ENCODE peak calls at places on chromosomes 11 and 22, in seven cellular contexts. One of them, this sample, is unnamed.
A peak's percentile ranks its signal among the peaks of the same experiment; 100 is the strongest.

GRCh38 chr11:66068154-66068821 is 1.8 kb upstream of the PACS1 start:
- DNase-seq in lung: peak; percentile 74
- DNase-seq in D721Med: peak; percentile 70
- DNase-seq in activated gamma-delta T cell: no peak
- DNase-seq in retina: peak; percentile 83
- DNase-seq in stimulated activated naive CD4-positive, alpha-beta T cell: peak; percentile 79
- DNase-seq in SK-N-SH: peak; percentile 86
- DNase-seq in this sample: peak; percentile 69

GRCh38 chr22:17012267-17012666 is 4.2 kb upstream of the GAB4 start:
- DNase-seq in lung: no peak
- DNase-seq in D721Med: no peak
- DNase-seq in activated gamma-delta T cell: no peak
- DNase-seq in retina: no peak
- DNase-seq in stimulated activated naive CD4-positive, alpha-beta T cell: no peak
- DNase-seq in SK-N-SH: no peak
- DNase-seq in this sample: no peak

GRCh38 chr22:28243539-28243938 is 324.5 kb upstream of the PITPNB start:
- DNase-seq in lung: no peak
- DNase-seq in D721Med: no peak
- DNase-seq in activated gamma-delta T cell: no peak
- DNase-seq in retina: no peak
- DNase-seq in stimulated activated naive CD4-positive, alpha-beta T cell: no peak
- DNase-seq in SK-N-SH: no peak
- DNase-seq in this sample: no peak

GRCh38 chr22:29385748-29386147 is 2.6 kb downstream of the AP1B1 start:
- DNase-seq in lung: no peak
- DNase-seq in D721Med: no peak
- DNase-seq in activated gamma-delta T cell: no peak
- DNase-seq in retina: no peak
- DNase-seq in stimulated activated naive CD4-positive, alpha-beta T cell: no peak
- DNase-seq in SK-N-SH: no peak
- DNase-seq in this sample: no peak

GRCh38 chr11:624705-625635 is at the start of gene CDHR5:
- DNase-seq in lung: no peak
- DNase-seq in D721Med: no peak
- DNase-seq in activated gamma-delta T cell: no peak
- DNase-seq in retina: no peak
- DNase-seq in stimulated activated naive CD4-positive, alpha-beta T cell: no peak
- DNase-seq in SK-N-SH: no peak
- DNase-seq in this sample: no peak

GRCh38 chr11:1568451-1568911 is 3.6 kb downstream of the DUSP8 start:
- DNase-seq in lung: no peak
- DNase-seq in D721Med: no peak
- DNase-seq in activated gamma-delta T cell: peak; percentile 73
- DNase-seq in retina: no peak
- DNase-seq in stimulated activated naive CD4-positive, alpha-beta T cell: no peak
- DNase-seq in SK-N-SH: peak; percentile 34
- DNase-seq in this sample: no peak

GRCh38 chr11:134573857-134574256 is 161.8 kb upstream of the B3GAT1 start:
- DNase-seq in lung: peak; percentile 13
- DNase-seq in D721Med: no peak
- DNase-seq in activated gamma-delta T cell: no peak
- DNase-seq in retina: peak; percentile 15
- DNase-seq in stimulated activated naive CD4-positive, alpha-beta T cell: no peak
- DNase-seq in SK-N-SH: no peak
- DNase-seq in this sample: no peak

GRCh38 chr11:26551186-26551801 is 20.8 kb downstream of the MUC15 start:
- DNase-seq in lung: no peak
- DNase-seq in D721Med: no peak
- DNase-seq in activated gamma-delta T cell: no peak
- DNase-seq in retina: no peak
- DNase-seq in stimulated activated naive CD4-positive, alpha-beta T cell: no peak
- DNase-seq in SK-N-SH: no peak
- DNase-seq in this sample: no peak

GRCh38 chr11:19892387-19892786 is 179.8 kb downstream of the NAV2 start:
- DNase-seq in lung: no peak
- DNase-seq in D721Med: no peak
- DNase-seq in activated gamma-delta T cell: no peak
- DNase-seq in retina: no peak
- DNase-seq in stimulated activated naive CD4-positive, alpha-beta T cell: no peak
- DNase-seq in SK-N-SH: no peak
- DNase-seq in this sample: no peak

GRCh38 chr11:14300661-14301304 is 58.2 kb downstream of the RRAS2 start:
- DNase-seq in lung: peak; percentile 49
- DNase-seq in D721Med: no peak
- DNase-seq in activated gamma-delta T cell: no peak
- DNase-seq in retina: peak; percentile 50
- DNase-seq in stimulated activated naive CD4-positive, alpha-beta T cell: peak; percentile 27
- DNase-seq in SK-N-SH: peak; percentile 61
- DNase-seq in this sample: peak; percentile 38

GRCh38 chr11:112412383-112412782 is 151.7 kb upstream of the PLET1 start:
- DNase-seq in lung: no peak
- DNase-seq in D721Med: no peak
- DNase-seq in activated gamma-delta T cell: no peak
- DNase-seq in retina: no peak
- DNase-seq in stimulated activated naive CD4-positive, alpha-beta T cell: no peak
- DNase-seq in SK-N-SH: no peak
- DNase-seq in this sample: no peak

GRCh38 chr11:112270551-112271180 is 10.0 kb upstream of the PLET1 start:
- DNase-seq in lung: no peak
- DNase-seq in D721Med: no peak
- DNase-seq in activated gamma-delta T cell: no peak
- DNase-seq in retina: no peak
- DNase-seq in stimulated activated naive CD4-positive, alpha-beta T cell: no peak
- DNase-seq in SK-N-SH: no peak
- DNase-seq in this sample: no peak

GRCh38 chr11:65430406-65431217 is 8.0 kb downstream of the NEAT1 start:
- DNase-seq in lung: no peak
- DNase-seq in D721Med: no peak
- DNase-seq in activated gamma-delta T cell: no peak
- DNase-seq in retina: no peak
- DNase-seq in stimulated activated naive CD4-positive, alpha-beta T cell: peak; percentile 58
- DNase-seq in SK-N-SH: no peak
- DNase-seq in this sample: peak; percentile 28

GRCh38 chr11:95520765-95521542 is 268.6 kb downstream of the FAM76B start:
- DNase-seq in lung: no peak
- DNase-seq in D721Med: no peak
- DNase-seq in activated gamma-delta T cell: no peak
- DNase-seq in retina: no peak
- DNase-seq in stimulated activated naive CD4-positive, alpha-beta T cell: no peak
- DNase-seq in SK-N-SH: no peak
- DNase-seq in this sample: no peak

GRCh38 chr11:46279393-46280099 is 2.1 kb downstream of the CREB3L1 start:
- DNase-seq in lung: no peak
- DNase-seq in D721Med: no peak
- DNase-seq in activated gamma-delta T cell: no peak
- DNase-seq in retina: no peak
- DNase-seq in stimulated activated naive CD4-positive, alpha-beta T cell: no peak
- DNase-seq in SK-N-SH: peak; percentile 55
- DNase-seq in this sample: no peak

GRCh38 chr22:23190526-23190925 is 10.2 kb downstream of the BCR start:
- DNase-seq in lung: no peak
- DNase-seq in D721Med: no peak
- DNase-seq in activated gamma-delta T cell: no peak
- DNase-seq in retina: no peak
- DNase-seq in stimulated activated naive CD4-positive, alpha-beta T cell: no peak
- DNase-seq in SK-N-SH: no peak
- DNase-seq in this sample: no peak

GRCh38 chr11:114738954-114739353 is 60.6 kb downstream of the NXPE2 start:
- DNase-seq in lung: no peak
- DNase-seq in D721Med: no peak
- DNase-seq in activated gamma-delta T cell: no peak
- DNase-seq in retina: peak; percentile 11
- DNase-seq in stimulated activated naive CD4-positive, alpha-beta T cell: peak; percentile 2
- DNase-seq in SK-N-SH: peak; percentile 44
- DNase-seq in this sample: no peak

GRCh38 chr22:38942702-38943101 is 14.7 kb upstream of the APOBEC3A start:
- DNase-seq in lung: no peak
- DNase-seq in D721Med: no peak
- DNase-seq in activated gamma-delta T cell: no peak
- DNase-seq in retina: no peak
- DNase-seq in stimulated activated naive CD4-positive, alpha-beta T cell: no peak
- DNase-seq in SK-N-SH: no peak
- DNase-seq in this sample: no peak

GRCh38 chr11:99979052-99979451 is 708.0 kb upstream of the ARHGAP42 start:
- DNase-seq in lung: no peak
- DNase-seq in D721Med: no peak
- DNase-seq in activated gamma-delta T cell: no peak
- DNase-seq in retina: no peak
- DNase-seq in stimulated activated naive CD4-positive, alpha-beta T cell: no peak
- DNase-seq in SK-N-SH: no peak
- DNase-seq in this sample: no peak

GRCh38 chr11:876550-876949 is 33.9 kb downstream of the TSPAN4 start:
- DNase-seq in lung: no peak
- DNase-seq in D721Med: no peak
- DNase-seq in activated gamma-delta T cell: no peak
- DNase-seq in retina: no peak
- DNase-seq in stimulated activated naive CD4-positive, alpha-beta T cell: no peak
- DNase-seq in SK-N-SH: no peak
- DNase-seq in this sample: no peak

GRCh38 chr22:29555065-29555644 is 1.6 kb upstream of the THOC5 start:
- DNase-seq in lung: no peak
- DNase-seq in D721Med: no peak
- DNase-seq in activated gamma-delta T cell: no peak
- DNase-seq in retina: no peak
- DNase-seq in stimulated activated naive CD4-positive, alpha-beta T cell: no peak
- DNase-seq in SK-N-SH: no peak
- DNase-seq in this sample: no peak

GRCh38 chr11:117946196-117946841 is 17.1 kb upstream of the TMPRSS13 start:
- DNase-seq in lung: peak; percentile 18
- DNase-seq in D721Med: no peak
- DNase-seq in activated gamma-delta T cell: no peak
- DNase-seq in retina: no peak
- DNase-seq in stimulated activated naive CD4-positive, alpha-beta T cell: no peak
- DNase-seq in SK-N-SH: no peak
- DNase-seq in this sample: no peak

GRCh38 chr11:73991471-73992006 is 8.9 kb upstream of the UCP2 start:
- DNase-seq in lung: no peak
- DNase-seq in D721Med: no peak
- DNase-seq in activated gamma-delta T cell: no peak
- DNase-seq in retina: no peak
- DNase-seq in stimulated activated naive CD4-positive, alpha-beta T cell: no peak
- DNase-seq in SK-N-SH: no peak
- DNase-seq in this sample: no peak

GRCh38 chr11:15663778-15664218 is 549.1 kb downstream of the INSC start:
- DNase-seq in lung: peak; percentile 25
- DNase-seq in D721Med: no peak
- DNase-seq in activated gamma-delta T cell: no peak
- DNase-seq in retina: peak; percentile 86
- DNase-seq in stimulated activated naive CD4-positive, alpha-beta T cell: no peak
- DNase-seq in SK-N-SH: no peak
- DNase-seq in this sample: no peak

GRCh38 chr11:12897390-12897789 is 111.7 kb upstream of the RASSF10 start:
- DNase-seq in lung: no peak
- DNase-seq in D721Med: no peak
- DNase-seq in activated gamma-delta T cell: no peak
- DNase-seq in retina: no peak
- DNase-seq in stimulated activated naive CD4-positive, alpha-beta T cell: no peak
- DNase-seq in SK-N-SH: no peak
- DNase-seq in this sample: no peak

GRCh38 chr11:107545101-107545514 is 20.4 kb downstream of the ALKBH8 start:
- DNase-seq in lung: no peak
- DNase-seq in D721Med: no peak
- DNase-seq in activated gamma-delta T cell: no peak
- DNase-seq in retina: no peak
- DNase-seq in stimulated activated naive CD4-positive, alpha-beta T cell: no peak
- DNase-seq in SK-N-SH: no peak
- DNase-seq in this sample: no peak

GRCh38 chr11:14361951-14362350 is 3.0 kb upstream of the RRAS2 start:
- DNase-seq in lung: no peak
- DNase-seq in D721Med: no peak
- DNase-seq in activated gamma-delta T cell: no peak
- DNase-seq in retina: no peak
- DNase-seq in stimulated activated naive CD4-positive, alpha-beta T cell: no peak
- DNase-seq in SK-N-SH: no peak
- DNase-seq in this sample: no peak

GRCh38 chr11:73295259-73295995 is 12.6 kb upstream of the ARHGEF17 start:
- DNase-seq in lung: peak; percentile 78
- DNase-seq in D721Med: peak; percentile 67
- DNase-seq in activated gamma-delta T cell: no peak
- DNase-seq in retina: peak; percentile 78
- DNase-seq in stimulated activated naive CD4-positive, alpha-beta T cell: peak; percentile 77
- DNase-seq in SK-N-SH: peak; percentile 77
- DNase-seq in this sample: peak; percentile 49

GRCh38 chr11:19697721-19698121 is 14.9 kb upstream of the NAV2 start:
- DNase-seq in lung: no peak
- DNase-seq in D721Med: no peak
- DNase-seq in activated gamma-delta T cell: no peak
- DNase-seq in retina: peak; percentile 89
- DNase-seq in stimulated activated naive CD4-positive, alpha-beta T cell: no peak
- DNase-seq in SK-N-SH: no peak
- DNase-seq in this sample: no peak

GRCh38 chr11:8318536-8318935 is 54.9 kb upstream of the LMO1 start:
- DNase-seq in lung: no peak
- DNase-seq in D721Med: peak; percentile 79
- DNase-seq in activated gamma-delta T cell: no peak
- DNase-seq in retina: peak; percentile 61
- DNase-seq in stimulated activated naive CD4-positive, alpha-beta T cell: no peak
- DNase-seq in SK-N-SH: no peak
- DNase-seq in this sample: no peak

GRCh38 chr11:43790444-43790794 is 90.2 kb upstream of the ALKBH3 start:
- DNase-seq in lung: no peak
- DNase-seq in D721Med: no peak
- DNase-seq in activated gamma-delta T cell: no peak
- DNase-seq in retina: no peak
- DNase-seq in stimulated activated naive CD4-positive, alpha-beta T cell: no peak
- DNase-seq in SK-N-SH: no peak
- DNase-seq in this sample: no peak

GRCh38 chr11:122103366-122103765 is 12.6 kb downstream of the BLID start:
- DNase-seq in lung: no peak
- DNase-seq in D721Med: no peak
- DNase-seq in activated gamma-delta T cell: no peak
- DNase-seq in retina: no peak
- DNase-seq in stimulated activated naive CD4-positive, alpha-beta T cell: no peak
- DNase-seq in SK-N-SH: no peak
- DNase-seq in this sample: no peak

GRCh38 chr22:49720279-49720959 is 107.3 kb downstream of the BRD1 start:
- DNase-seq in lung: no peak
- DNase-seq in D721Med: no peak
- DNase-seq in activated gamma-delta T cell: no peak
- DNase-seq in retina: no peak
- DNase-seq in stimulated activated naive CD4-positive, alpha-beta T cell: no peak
- DNase-seq in SK-N-SH: no peak
- DNase-seq in this sample: no peak